ENCODE peak calls at places on chromosomes 11 and 22, in eight cellular contexts. P, X, I, G, U, W, E and H are unnamed samples.

GRCh38 chr22:30224161-30224857 is 22.2 kb downstream of the LIF start:
- DNase-seq in P (no peak), X (no peak), I (no peak), G (no peak), U (no peak), W (peak), E (no peak), H (peak)

GRCh38 chr22:31177420-31178162 is 17.6 kb downstream of the RNF185 start:
- DNase-seq in P (peak), X (no peak), I (peak), G (no peak), U (peak), W (no peak), E (no peak), H (peak)

GRCh38 chr11:8008212-8008611 is 21.1 kb downstream of the EIF3F start:
- DNase-seq in P (no peak), X (no peak), I (no peak), G (no peak), U (no peak), W (no peak), E (no peak), H (no peak)

GRCh38 chr11:113022267-113022666 is 61.0 kb downstream of the NCAM1 start:
- DNase-seq in P (peak), X (no peak), I (no peak), G (no peak), U (no peak), W (no peak), E (no peak), H (peak)

GRCh38 chr11:78424334-78425270 is 7.0 kb upstream of the GAB2 start:
- DNase-seq in P (peak), X (no peak), I (no peak), G (no peak), U (no peak), W (peak), E (no peak), H (no peak)

GRCh38 chr11:128772814-128773213 is 78.9 kb downstream of the FLI1 start:
- DNase-seq in P (no peak), X (no peak), I (no peak), G (no peak), U (no peak), W (no peak), E (peak), H (no peak)

GRCh38 chr11:15539645-15540044 is 424.9 kb downstream of the INSC start:
- DNase-seq in P (no peak), X (no peak), I (no peak), G (no peak), U (no peak), W (no peak), E (no peak), H (no peak)

GRCh38 chr11:120759046-120759445 is 247.5 kb downstream of the GRIK4 start:
- DNase-seq in P (no peak), X (no peak), I (no peak), G (no peak), U (no peak), W (no peak), E (no peak), H (no peak)

GRCh38 chr11:110086892-110087309 is 6.3 kb upstream of the ZC3H12C start:
- DNase-seq in P (peak), X (no peak), I (no peak), G (no peak), U (no peak), W (no peak), E (peak), H (no peak)

GRCh38 chr11:45089251-45089650 is 57.2 kb upstream of the PRDM11 start:
- DNase-seq in P (peak), X (peak), I (peak), G (no peak), U (peak), W (no peak), E (peak), H (peak)

GRCh38 chr22:29000225-29000556 is 61.4 kb downstream of the C22orf31 start:
- DNase-seq in P (no peak), X (no peak), I (no peak), G (no peak), U (no peak), W (no peak), E (no peak), H (no peak)

GRCh38 chr22:20206709-20207215 is 55.9 kb upstream of the CCDC188 start:
- DNase-seq in P (peak), X (no peak), I (no peak), G (no peak), U (no peak), W (no peak), E (peak), H (no peak)

GRCh38 chr11:4589024-4589423 is 4.8 kb upstream of the OR52I1 start:
- DNase-seq in P (no peak), X (no peak), I (no peak), G (no peak), U (no peak), W (no peak), E (no peak), H (no peak)

GRCh38 chr11:134272381-134273316 is 3.5 kb upstream of the GLB1L3 start:
- DNase-seq in P (peak), X (no peak), I (peak), G (peak), U (no peak), W (no peak), E (no peak), H (no peak)

GRCh38 chr11:8739309-8739793 is 56.8 kb downstream of the RPL27A start:
- DNase-seq in P (no peak), X (no peak), I (no peak), G (no peak), U (no peak), W (no peak), E (no peak), H (no peak)

GRCh38 chr11:132032555-132032954 is 662.1 kb downstream of the NTM start:
- DNase-seq in P (peak), X (no peak), I (no peak), G (no peak), U (no peak), W (no peak), E (no peak), H (no peak)

GRCh38 chr22:46001046-46001425 is 24.1 kb upstream of the WNT7B start:
- DNase-seq in P (no peak), X (no peak), I (no peak), G (no peak), U (no peak), W (no peak), E (no peak), H (no peak)

GRCh38 chr11:89293966-89294679 is 116.4 kb downstream of the TYR start:
- DNase-seq in P (peak), X (no peak), I (no peak), G (peak), U (no peak), W (no peak), E (no peak), H (no peak)

GRCh38 chr22:23072035-23072910 is 2.0 kb downstream of the GNAZ start:
- DNase-seq in P (peak), X (no peak), I (no peak), G (no peak), U (no peak), W (no peak), E (no peak), H (peak)

GRCh38 chr11:46983598-46983997 is 47.0 kb downstream of the CSTPP1 start:
- DNase-seq in P (no peak), X (no peak), I (no peak), G (no peak), U (no peak), W (no peak), E (peak), H (no peak)

GRCh38 chr11:129815596-129816461 is at the start of gene TMEM45B:
- DNase-seq in P (no peak), X (no peak), I (no peak), G (peak), U (no peak), W (no peak), E (peak), H (no peak)

GRCh38 chr11:123438191-123438627 is 8.1 kb downstream of the GRAMD1B start:
- DNase-seq in P (peak), X (no peak), I (no peak), G (peak), U (no peak), W (no peak), E (no peak), H (peak)

GRCh38 chr11:71447791-71448256 is 369 bp downstream of the DHCR7 start:
- DNase-seq in P (peak), X (peak), I (no peak), G (peak), U (no peak), W (peak), E (peak), H (no peak)

GRCh38 chr22:17884951-17885350 is 110.7 kb upstream of the BID start:
- DNase-seq in P (no peak), X (no peak), I (no peak), G (no peak), U (no peak), W (no peak), E (no peak), H (no peak)

GRCh38 chr11:58525037-58525614 is 17.2 kb upstream of the OR5B21 start:
- DNase-seq in P (no peak), X (no peak), I (no peak), G (no peak), U (no peak), W (peak), E (no peak), H (no peak)

GRCh38 chr11:45264839-45265515 is 21.2 kb downstream of the SYT13 start:
- DNase-seq in P (peak), X (no peak), I (no peak), G (no peak), U (peak), W (no peak), E (no peak), H (peak)

GRCh38 chr11:103584021-103584420 is 452.4 kb upstream of the DDI1 start:
- DNase-seq in P (no peak), X (no peak), I (no peak), G (no peak), U (no peak), W (no peak), E (no peak), H (no peak)

GRCh38 chr11:115298613-115299012 is 205.6 kb downstream of the CADM1 start:
- DNase-seq in P (no peak), X (no peak), I (no peak), G (no peak), U (no peak), W (no peak), E (no peak), H (no peak)

GRCh38 chr11:121929581-121929980 is 186.4 kb downstream of the BLID start:
- DNase-seq in P (peak), X (no peak), I (no peak), G (peak), U (no peak), W (no peak), E (no peak), H (no peak)

GRCh38 chr11:92206441-92206840 is 18.2 kb upstream of the FAT3 start:
- DNase-seq in P (no peak), X (no peak), I (no peak), G (no peak), U (no peak), W (no peak), E (no peak), H (no peak)

GRCh38 chr22:42347281-42347824 is 76.9 kb upstream of the TCF20 start:
- DNase-seq in P (no peak), X (no peak), I (no peak), G (no peak), U (no peak), W (no peak), E (no peak), H (no peak)

GRCh38 chr22:23519442-23520177 is 60.5 kb downstream of the IGLL1 start:
- DNase-seq in P (no peak), X (no peak), I (no peak), G (no peak), U (no peak), W (no peak), E (no peak), H (no peak)

GRCh38 chr11:1148752-1149180 is 9.0 kb upstream of the MUC5AC start:
- DNase-seq in P (no peak), X (no peak), I (no peak), G (no peak), U (no peak), W (no peak), E (peak), H (no peak)

GRCh38 chr22:37545703-37546435 is 14.4 kb upstream of the CDC42EP1 start:
- DNase-seq in P (peak), X (peak), I (peak), G (peak), U (peak), W (no peak), E (peak), H (peak)
- TF ChIP-seq CTCF in P (no peak), X (no peak), I (no peak), G (peak), U (no peak), W (no peak), E (no peak), H (no peak)

DNA sequence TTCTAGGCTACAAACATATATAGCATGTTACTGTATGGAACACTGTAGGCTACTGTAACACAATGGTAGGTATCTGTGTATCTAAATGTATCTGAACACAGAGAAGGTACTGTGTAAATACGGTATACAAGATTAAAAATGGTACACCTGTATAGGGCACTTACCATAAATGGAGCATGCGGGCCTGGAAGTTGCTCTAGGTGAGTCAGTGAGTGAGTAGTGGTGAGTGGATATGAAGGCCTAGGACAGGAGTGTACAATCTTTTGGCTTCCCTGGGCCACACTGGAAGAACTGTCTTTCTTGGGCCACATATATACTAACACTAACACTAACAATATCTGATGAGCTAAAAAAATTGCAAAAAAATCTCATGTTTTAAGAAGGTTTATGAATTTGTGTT is 21.4 kb downstream of the RNF141 start:
- DNase-seq in P (no peak), X (no peak), I (no peak), G (no peak), U (no peak), W (no peak), E (no peak), H (no peak)
- TF ChIP-seq CTCF in P (no peak), X (no peak), I (no peak), G (no peak), U (no peak), W (no peak), E (no peak), H (no peak)

DNA sequence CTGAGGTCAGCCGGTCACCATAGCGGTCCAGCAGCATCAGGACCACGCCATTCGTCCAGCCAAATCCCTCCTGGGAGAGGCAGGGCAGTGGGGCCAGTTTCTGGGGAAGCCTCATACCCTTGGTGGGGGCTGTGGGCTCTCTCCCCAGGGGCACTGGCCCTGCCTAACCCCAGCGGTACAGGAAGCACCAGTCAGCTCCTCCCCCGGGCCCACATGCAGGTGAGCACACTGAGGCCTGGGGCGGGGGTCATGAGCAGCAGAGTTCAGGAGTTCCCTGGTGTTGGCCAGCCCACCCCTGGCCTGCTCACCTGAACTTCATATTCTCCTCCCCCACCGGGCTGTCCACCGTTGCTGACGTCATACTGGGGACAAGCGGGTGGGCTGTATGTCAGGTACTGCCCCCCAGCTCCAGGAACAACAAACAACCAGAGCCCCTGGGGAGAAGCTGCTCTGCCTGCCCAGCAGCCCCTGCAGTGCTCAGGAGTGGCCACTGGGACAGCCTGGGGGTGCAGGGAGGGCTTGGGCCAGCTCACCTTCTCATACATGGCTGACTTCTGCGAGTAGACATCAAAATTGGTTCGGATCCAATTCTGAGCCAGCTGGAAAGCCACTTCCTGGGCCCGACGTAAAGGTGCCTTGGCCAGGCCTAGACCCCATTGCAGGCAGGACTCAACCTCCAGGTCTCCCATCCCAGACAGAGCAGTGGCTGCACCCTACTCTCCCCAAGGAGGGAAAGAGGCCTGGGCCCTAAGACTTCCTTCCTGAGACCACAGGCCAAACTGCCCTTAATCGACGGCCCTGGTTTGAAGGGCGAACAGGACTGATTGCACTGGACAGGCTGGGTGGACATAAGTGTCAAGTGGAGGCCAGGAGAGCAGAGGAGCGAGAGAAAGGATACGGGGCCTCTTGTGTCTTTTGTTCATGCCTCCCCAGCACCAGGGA is 20.8 kb downstream of the TREH start:
- DNase-seq in P (no peak), X (no peak), I (no peak), G (no peak), U (no peak), W (no peak), E (no peak), H (no peak)
- TF ChIP-seq CTCF in P (peak), X (no peak), I (no peak), G (no peak), U (no peak), W (no peak), E (no peak), H (peak)

GRCh38 chr11:116533186-116533825 is 239.5 kb downstream of the BUD13 start:
- DNase-seq in P (no peak), X (no peak), I (no peak), G (peak), U (no peak), W (no peak), E (no peak), H (no peak)
- TF ChIP-seq CTCF in P (no peak), X (no peak), I (no peak), G (no peak), U (no peak), W (no peak), E (no peak), H (no peak)

GRCh38 chr11:17526931-17527660 is 17.1 kb downstream of the USH1C start:
- DNase-seq in P (no peak), X (no peak), I (no peak), G (no peak), U (no peak), W (no peak), E (no peak), H (no peak)
- TF ChIP-seq CTCF in P (no peak), X (no peak), I (no peak), G (no peak), U (no peak), W (no peak), E (no peak), H (no peak)

DNA sequence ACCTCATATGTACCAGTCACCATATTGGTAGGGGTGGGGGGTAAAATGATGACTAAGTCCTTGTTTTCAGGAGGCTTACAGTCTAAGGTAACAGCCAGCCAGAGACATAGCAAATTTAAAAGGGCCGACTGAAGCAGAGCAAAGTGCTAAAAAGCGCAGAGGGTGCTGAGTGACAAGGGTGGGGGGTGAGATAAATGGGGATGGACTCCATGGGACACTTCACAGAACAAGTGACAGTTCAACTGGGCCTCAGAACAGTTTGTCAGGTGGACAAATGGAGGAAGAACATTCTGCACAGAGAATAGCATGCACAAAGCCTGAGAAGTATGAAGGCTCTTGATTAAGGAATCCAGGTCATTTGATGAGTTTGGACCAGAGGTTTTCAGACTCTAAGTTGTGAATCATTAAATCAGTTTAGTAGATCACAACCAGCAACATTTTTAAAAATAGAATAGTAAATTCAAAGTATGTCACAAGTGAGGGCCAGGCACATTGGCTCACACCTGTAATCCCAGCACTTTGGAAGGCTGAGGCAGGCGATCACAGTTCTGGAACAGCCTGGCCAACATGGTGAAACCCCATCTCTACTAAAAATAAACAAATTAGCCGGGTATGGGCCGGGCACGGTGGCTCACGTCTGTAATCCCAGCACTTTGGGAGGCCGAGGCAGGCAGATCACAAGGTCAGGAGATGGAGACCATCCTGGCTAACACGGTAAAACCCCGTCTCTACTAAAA is 14.0 kb downstream of the BBS1 start:
- DNase-seq in P (no peak), X (no peak), I (no peak), G (no peak), U (no peak), W (no peak), E (no peak), H (no peak)
- TF ChIP-seq CTCF in P (no peak), X (no peak), I (no peak), G (no peak), U (no peak), W (no peak), E (no peak), H (no peak)

DNA sequence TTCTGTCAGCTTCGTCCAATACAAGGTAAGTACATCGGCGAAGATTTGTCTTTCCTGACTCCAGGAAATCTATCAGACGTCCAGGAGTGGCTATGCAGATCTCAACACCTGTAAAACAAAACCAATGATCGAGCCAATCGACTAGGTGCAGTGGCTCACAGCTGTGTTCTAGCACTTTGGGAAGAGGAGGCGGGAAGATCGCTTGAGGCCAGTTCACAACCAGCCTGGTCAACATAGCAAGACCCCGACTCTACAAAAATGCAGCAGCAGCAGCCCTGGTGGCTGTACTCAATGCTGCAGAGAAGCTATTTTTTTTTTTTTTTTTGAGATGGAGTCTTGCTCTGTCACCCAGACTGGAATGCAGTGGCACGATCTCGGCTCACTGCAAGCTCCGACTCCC is 11.2 kb downstream of the DDX17 start:
- DNase-seq in P (no peak), X (no peak), I (no peak), G (no peak), U (no peak), W (no peak), E (no peak), H (no peak)
- TF ChIP-seq CTCF in P (peak), X (no peak), I (no peak), G (no peak), U (no peak), W (no peak), E (no peak), H (no peak)